ENCODE peak calls at places on chromosomes 5 and 9, in ten cellular contexts. R is HL-60; H is T-helper 2 cell; W is activated CD4-positive, alpha-beta T cell treated with anti-CD3 and anti-CD28 coated beads for 1 hour; Y is cardiac fibroblast; Z is left cardiac atrium; M is activated naive CD8-positive, alpha-beta T cell treated with anti-CD3 and anti-CD28 coated beads for 36 hours; B is pons; D is DMS53; N is mammary epithelial cell. F is an unnamed sample.

GRCh38 chr9:23665051-23665450 is 161.0 kb downstream of the ELAVL2 start:
- DNase-seq in R (no peak), H (no peak), W (no peak), Y (no peak), Z (no peak), M (no peak), B (no peak), D (no peak), N (no peak), F (no peak)

GRCh38 chr9:37290881-37291485 is 131.5 kb upstream of the GRHPR start:
- DNase-seq in R (no peak), H (no peak), W (no peak), Y (peak), Z (no peak), M (no peak), B (no peak), D (peak), N (peak), F (no peak)

GRCh38 chr9:74940600-74940999 is 12.1 kb downstream of the C9orf40 start:
- DNase-seq in R (no peak), H (no peak), W (no peak), Y (no peak), Z (no peak), M (no peak), B (no peak), D (no peak), N (peak), F (no peak)

GRCh38 chr9:83511051-83511450 is 27.1 kb downstream of the FRMD3 start:
- DNase-seq in R (peak), H (no peak), W (no peak), Y (peak), Z (no peak), M (no peak), B (no peak), D (peak), N (peak), F (no peak)

GRCh38 chr5:111310713-111311620 is 86.8 kb downstream of the CAMK4 start:
- DNase-seq in R (no peak), H (no peak), W (no peak), Y (no peak), Z (no peak), M (no peak), B (no peak), D (no peak), N (no peak), F (no peak)

GRCh38 chr9:138010861-138011260 is 133.3 kb downstream of the CACNA1B start:
- DNase-seq in R (no peak), H (no peak), W (no peak), Y (no peak), Z (no peak), M (no peak), B (no peak), D (no peak), N (no peak), F (no peak)

GRCh38 chr9:123679330-123679987 is 250.5 kb downstream of the DENND1A start:
- DNase-seq in R (peak), H (no peak), W (no peak), Y (no peak), Z (no peak), M (peak), B (no peak), D (peak), N (no peak), F (no peak)

GRCh38 chr9:35406183-35406959 is 83.5 kb upstream of the RUSC2 start:
- DNase-seq in R (no peak), H (no peak), W (peak), Y (no peak), Z (peak), M (peak), B (no peak), D (no peak), N (no peak), F (no peak)

GRCh38 chr9:129197978-129198736 is 20.1 kb upstream of the IER5L start:
- DNase-seq in R (peak), H (no peak), W (no peak), Y (peak), Z (peak), M (no peak), B (peak), D (no peak), N (no peak), F (no peak)

GRCh38 chr9:128026255-128027165 is 40.6 kb downstream of the NAIF1 start:
- DNase-seq in R (peak), H (peak), W (peak), Y (no peak), Z (no peak), M (peak), B (no peak), D (peak), N (peak), F (no peak)

GRCh38 chr9:97564291-97565175 is 63.1 kb downstream of the TMOD1 start:
- DNase-seq in R (no peak), H (no peak), W (no peak), Y (peak), Z (peak), M (no peak), B (peak), D (peak), N (peak), F (no peak)

GRCh38 chr5:99000878-99001277 is 72.1 kb upstream of the CHD1 start:
- DNase-seq in R (no peak), H (no peak), W (no peak), Y (peak), Z (no peak), M (no peak), B (no peak), D (no peak), N (peak), F (no peak)

GRCh38 chr9:101566904-101567724 is 27.7 kb downstream of the PPP3R2 start:
- DNase-seq in R (peak), H (no peak), W (no peak), Y (peak), Z (no peak), M (peak), B (no peak), D (peak), N (peak), F (no peak)

GRCh38 chr9:132032584-132032945 is 47.1 kb downstream of the MED27 start:
- DNase-seq in R (no peak), H (no peak), W (no peak), Y (no peak), Z (no peak), M (no peak), B (no peak), D (peak), N (no peak), F (no peak)

GRCh38 chr5:77133061-77133758 is 46.1 kb upstream of the ZBED3 start:
- DNase-seq in R (no peak), H (no peak), W (no peak), Y (peak), Z (peak), M (no peak), B (peak), D (peak), N (peak), F (peak)

GRCh38 chr9:117178596-117179111 is 236.2 kb downstream of the ASTN2 start:
- DNase-seq in R (no peak), H (no peak), W (no peak), Y (no peak), Z (no peak), M (no peak), B (peak), D (no peak), N (no peak), F (peak)

GRCh38 chr5:120958877-120959485 is 494.9 kb downstream of the PRR16 start:
- DNase-seq in R (no peak), H (no peak), W (no peak), Y (no peak), Z (no peak), M (no peak), B (no peak), D (no peak), N (no peak), F (no peak)

GRCh38 chr5:150107909-150108447 is 21.6 kb upstream of the CSF1R start:
- DNase-seq in R (no peak), H (no peak), W (no peak), Y (no peak), Z (no peak), M (no peak), B (no peak), D (no peak), N (no peak), F (no peak)

GRCh38 chr9:91948423-91949292 is 1.4 kb downstream of the ROR2 start:
- DNase-seq in R (peak), H (no peak), W (no peak), Y (no peak), Z (peak), M (peak), B (no peak), D (peak), N (peak), F (no peak)

GRCh38 chr5:115179959-115180709 is 10.4 kb upstream of the TRIM36 start:
- DNase-seq in R (peak), H (no peak), W (no peak), Y (peak), Z (no peak), M (peak), B (no peak), D (peak), N (peak), F (no peak)

GRCh38 chr5:154133591-154133990 is 56.9 kb upstream of the GALNT10 start:
- DNase-seq in R (no peak), H (no peak), W (no peak), Y (no peak), Z (no peak), M (no peak), B (no peak), D (peak), N (no peak), F (no peak)

GRCh38 chr5:55541056-55541635 is 6.4 kb upstream of the PLPP1 start:
- DNase-seq in R (no peak), H (no peak), W (no peak), Y (no peak), Z (no peak), M (no peak), B (no peak), D (no peak), N (no peak), F (no peak)

GRCh38 chr5:120375248-120375647 is 88.9 kb upstream of the PRR16 start:
- DNase-seq in R (no peak), H (no peak), W (no peak), Y (peak), Z (no peak), M (no peak), B (no peak), D (no peak), N (no peak), F (no peak)

GRCh38 chr5:146762830-146763229 is 115.7 kb downstream of the PPP2R2B start:
- DNase-seq in R (no peak), H (no peak), W (no peak), Y (no peak), Z (no peak), M (no peak), B (no peak), D (no peak), N (no peak), F (no peak)

GRCh38 chr5:9869616-9870288 is 239.6 kb upstream of the TAS2R1 start:
- DNase-seq in R (no peak), H (no peak), W (no peak), Y (peak), Z (no peak), M (no peak), B (no peak), D (no peak), N (peak), F (no peak)

GRCh38 chr9:31519011-31519410 is 865.4 kb upstream of the ACO1 start:
- DNase-seq in R (no peak), H (no peak), W (no peak), Y (no peak), Z (no peak), M (peak), B (no peak), D (peak), N (no peak), F (no peak)

GRCh38 chr5:34898258-34898895 is 16.9 kb downstream of the RAD1 start:
- DNase-seq in R (peak), H (no peak), W (peak), Y (peak), Z (peak), M (peak), B (peak), D (peak), N (peak), F (peak)

F was measured in midbrain.